ENCODE peak calls at places on chromosomes 6 and 20, in five cellular contexts. Q is NCI-H2171, X is Ammon's horn, J is HAP-1, K is AG20443. V is an unnamed sample.

GRCh38 chr20:20517296-20517695 is 149.4 kb downstream of the INSM1 start:
- DNase-seq in Q (no peak), X (no peak), J (no peak), K (no peak), V (no peak)

GRCh38 chr6:27296106-27296783 is 15.8 kb downstream of the POM121L2 start:
- DNase-seq in Q (no peak), X (no peak), J (no peak), K (peak; percentile 70), V (no peak)

GRCh38 chr20:44780226-44780625 is 30.1 kb downstream of the RIMS4 start:
- DNase-seq in Q (no peak), X (no peak), J (peak; percentile 79), K (peak; percentile 79), V (peak; percentile 15)

GRCh38 chr20:2108987-2109386 is 7.4 kb downstream of the STK35 start:
- DNase-seq in Q (no peak), X (no peak), J (no peak), K (peak; percentile 73), V (no peak)

GRCh38 chr6:155079985-155080452 is 84.9 kb downstream of the TIAM2 start:
- DNase-seq in Q (no peak), X (no peak), J (no peak), K (no peak), V (no peak)

GRCh38 chr6:43634702-43635303 is 837 bp upstream of the MAD2L1BP start:
- DNase-seq in Q (no peak), X (no peak), J (no peak), K (no peak), V (no peak)

GRCh38 chr20:46230811-46231282 is 77.5 kb downstream of the CDH22 start:
- DNase-seq in Q (no peak), X (no peak), J (peak; percentile 66), K (peak; percentile 53), V (no peak)

GRCh38 chr20:1809611-1810510 is 85.3 kb upstream of the SIRPA start:
- DNase-seq in Q (no peak), X (no peak), J (no peak), K (peak; percentile 39), V (no peak)

GRCh38 chr6:11515773-11516172 is 21.8 kb upstream of the TMEM170B start:
- DNase-seq in Q (no peak), X (no peak), J (no peak), K (no peak), V (no peak)

GRCh38 chr20:7772376-7772775 is 167.9 kb downstream of the HAO1 start:
- DNase-seq in Q (peak; percentile 49), X (peak; percentile 10), J (no peak), K (peak; percentile 46), V (no peak)